ENCODE peak calls at places on chromosome 12, in ten cellular contexts. A is NCI-H2171 treated with DMSO at 0.1 percent for 48 hours, M is GM12865, D is H9, I is nephron progenitor cell, L is GF-D8, F is BJ, T is AG20443, G is epithelial cell of esophagus, U is left kidney. Y is an unnamed sample.

GRCh38 chr12:26833692-26834168 is 736 bp upstream of the ITPR2 start:
- DNase-seq in A (peak; percentile 20), M (peak; percentile 64), D (peak; percentile 85), I (peak; percentile 57), L (no peak), F (no peak), T (peak; percentile 35), G (no peak), U (peak; percentile 92), Y (no peak)

GRCh38 chr12:58521796-58522195 is 398.5 kb downstream of the LRIG3 start:
- DNase-seq in A (no peak), M (no peak), D (no peak), I (no peak), L (no peak), F (no peak), T (no peak), G (no peak), U (no peak), Y (no peak)

GRCh38 chr12:2753536-2753935 is 41.2 kb upstream of the FKBP4 start:
- DNase-seq in A (no peak), M (no peak), D (peak; percentile 46), I (no peak), L (no peak), F (no peak), T (no peak), G (no peak), U (no peak), Y (no peak)

GRCh38 chr12:123741937-123742572 is 20.0 kb upstream of the DNAH10 start:
- DNase-seq in A (no peak), M (peak; percentile 31), D (no peak), I (no peak), L (no peak), F (no peak), T (no peak), G (no peak), U (no peak), Y (no peak)

GRCh38 chr12:52317443-52318052 is 3.6 kb downstream of the KRT83 start:
- DNase-seq in A (no peak), M (no peak), D (no peak), I (no peak), L (no peak), F (no peak), T (no peak), G (no peak), U (no peak), Y (no peak)

GRCh38 chr12:128817115-128818015 is 6.4 kb downstream of the SLC15A4 start:
- DNase-seq in A (no peak), M (peak; percentile 90), D (no peak), I (no peak), L (no peak), F (no peak), T (peak; percentile 77), G (peak; percentile 43), U (peak; percentile 36), Y (no peak)

GRCh38 chr12:53991077-53991460 is 6.1 kb downstream of the HOXC10 start:
- DNase-seq in A (no peak), M (no peak), D (no peak), I (no peak), L (no peak), F (no peak), T (peak; percentile 69), G (no peak), U (no peak), Y (no peak)

GRCh38 chr12:38998887-38999482 is 93.6 kb upstream of the CPNE8 start:
- DNase-seq in A (no peak), M (no peak), D (no peak), I (no peak), L (no peak), F (no peak), T (no peak), G (no peak), U (no peak), Y (no peak)

GRCh38 chr12:127663716-127664115 is 603.3 kb upstream of the TMEM132C start:
- DNase-seq in A (no peak), M (no peak), D (no peak), I (no peak), L (no peak), F (no peak), T (no peak), G (no peak), U (no peak), Y (no peak)

GRCh38 chr12:19833775-19834501 is 394.6 kb downstream of the AEBP2 start:
- DNase-seq in A (no peak), M (peak; percentile 45), D (no peak), I (no peak), L (no peak), F (no peak), T (no peak), G (no peak), U (no peak), Y (no peak)

GRCh38 chr12:30725739-30726138 is 29.0 kb downstream of the CAPRIN2 start:
- DNase-seq in A (no peak), M (no peak), D (no peak), I (no peak), L (no peak), F (peak; percentile 41), T (peak; percentile 68), G (peak; percentile 75), U (no peak), Y (peak; percentile 35)

GRCh38 chr12:50132505-50133135 is 20.6 kb downstream of the COX14 start:
- DNase-seq in A (peak; percentile 58), M (peak; percentile 66), D (no peak), I (no peak), L (no peak), F (no peak), T (no peak), G (peak; percentile 65), U (peak; percentile 48), Y (no peak)

GRCh38 chr12:52530905-52531304 is 10.7 kb upstream of the KRT5 start:
- DNase-seq in A (no peak), M (no peak), D (no peak), I (no peak), L (no peak), F (no peak), T (no peak), G (no peak), U (no peak), Y (no peak)

GRCh38 chr12:11669348-11669747 is 19.9 kb downstream of the ETV6 start:
- DNase-seq in A (no peak), M (no peak), D (no peak), I (no peak), L (no peak), F (no peak), T (no peak), G (no peak), U (no peak), Y (no peak)

GRCh38 chr12:54628186-54628846 is 6.4 kb downstream of the LACRT start:
- DNase-seq in A (no peak), M (no peak), D (peak; percentile 14), I (no peak), L (no peak), F (no peak), T (no peak), G (no peak), U (no peak), Y (no peak)

GRCh38 chr12:48489012-48489411 is 6.7 kb downstream of the C12orf54 start:
- DNase-seq in A (no peak), M (peak; percentile 84), D (no peak), I (no peak), L (no peak), F (peak; percentile 7), T (no peak), G (peak; percentile 96), U (no peak), Y (no peak)

GRCh38 chr12:124823272-124823970 is 40.2 kb downstream of the SCARB1 start:
- DNase-seq in A (no peak), M (no peak), D (no peak), I (no peak), L (no peak), F (no peak), T (no peak), G (no peak), U (no peak), Y (no peak)

GRCh38 chr12:100520048-100520769 is 46.5 kb downstream of the NR1H4 start:
- DNase-seq in A (no peak), M (no peak), D (no peak), I (no peak), L (no peak), F (no peak), T (no peak), G (no peak), U (no peak), Y (no peak)

GRCh38 chr12:80422549-80422948 is 21.5 kb upstream of the PTPRQ start:
- DNase-seq in A (no peak), M (no peak), D (no peak), I (no peak), L (no peak), F (peak; percentile 26), T (no peak), G (peak; percentile 51), U (no peak), Y (no peak)

GRCh38 chr12:104420868-104421267 is 35.9 kb upstream of the CHST11 start:
- DNase-seq in A (no peak), M (peak; percentile 15), D (no peak), I (no peak), L (no peak), F (no peak), T (no peak), G (peak; percentile 68), U (no peak), Y (no peak)

GRCh38 chr12:71640316-71640715 is 23.3 kb downstream of the ZFC3H1 start:
- DNase-seq in A (no peak), M (no peak), D (no peak), I (no peak), L (no peak), F (no peak), T (no peak), G (no peak), U (no peak), Y (no peak)

GRCh38 chr12:95788637-95789036 is 1.9 kb downstream of the NTN4 start:
- DNase-seq in A (no peak), M (no peak), D (no peak), I (no peak), L (no peak), F (no peak), T (peak; percentile 47), G (peak; percentile 64), U (no peak), Y (peak; percentile 7)

GRCh38 chr12:20150835-20151234 is 217.5 kb upstream of the PDE3A start:
- DNase-seq in A (no peak), M (no peak), D (no peak), I (no peak), L (no peak), F (no peak), T (no peak), G (no peak), U (peak; percentile 37), Y (no peak)

GRCh38 chr12:51925400-51926063 is 18.2 kb downstream of the ACVRL1 start:
- DNase-seq in A (no peak), M (no peak), D (no peak), I (no peak), L (peak; percentile 26), F (no peak), T (no peak), G (no peak), U (no peak), Y (no peak)

GRCh38 chr12:22518067-22518719 is 26.1 kb downstream of the C2CD5 start:
- DNase-seq in A (peak; percentile 84), M (no peak), D (no peak), I (no peak), L (no peak), F (no peak), T (no peak), G (peak; percentile 90), U (no peak), Y (no peak)

GRCh38 chr12:130992448-130992847 is 38.7 kb downstream of the ADGRD1 start:
- DNase-seq in A (peak; percentile 3), M (peak; percentile 58), D (no peak), I (no peak), L (no peak), F (no peak), T (no peak), G (no peak), U (no peak), Y (no peak)

GRCh38 chr12:75986001-75986739 is 45.4 kb downstream of the PHLDA1 start:
- DNase-seq in A (no peak), M (peak; percentile 15), D (no peak), I (no peak), L (no peak), F (no peak), T (no peak), G (no peak), U (peak; percentile 54), Y (no peak)

GRCh38 chr12:34304546-34304945 is 282.2 kb downstream of the ALG10 start:
- DNase-seq in A (no peak), M (no peak), D (no peak), I (no peak), L (no peak), F (no peak), T (no peak), G (no peak), U (no peak), Y (no peak)

Y was measured in HFF-Myc.